ENCODE peak calls at places on chromosomes 11 and 22, in six cellular contexts. One of them, this sample, is unnamed.

GRCh38 chr22:49727881-49728563 is 99.7 kb downstream of the BRD1 start:
- DNase-seq in IMR-90: no peak
- DNase-seq in H9: no peak
- DNase-seq in mesenchymal stem cell: no peak
- DNase-seq in H1: no peak
- DNase-seq in neuronal stem cell: no peak
- DNase-seq in this sample: no peak

GRCh38 chr22:46169628-46170027 is 19.3 kb downstream of the PPARA start:
- DNase-seq in neuronal stem cell: no peak
- DNase-seq in mesenchymal stem cell: no peak
- DNase-seq in H9: no peak
- DNase-seq in IMR-90: no peak
- DNase-seq in H1: no peak
- DNase-seq in this sample: no peak

GRCh38 chr11:2209900-2210321 is 38.3 kb upstream of the TH start:
- DNase-seq in neuronal stem cell: no peak
- DNase-seq in H1: peak
- DNase-seq in H9: no peak
- DNase-seq in mesenchymal stem cell: no peak
- DNase-seq in IMR-90: no peak
- DNase-seq in this sample: no peak

GRCh38 chr11:65491163-65491465 is 7.7 kb upstream of the MALAT1 start:
- DNase-seq in IMR-90: no peak
- DNase-seq in H9: no peak
- DNase-seq in neuronal stem cell: no peak
- DNase-seq in H1: no peak
- DNase-seq in mesenchymal stem cell: peak
- DNase-seq in this sample: no peak

GRCh38 chr11:10930224-10930960 is 72.5 kb upstream of the ZBED5 start:
- DNase-seq in H9: no peak
- DNase-seq in neuronal stem cell: no peak
- DNase-seq in mesenchymal stem cell: peak
- DNase-seq in IMR-90: peak
- DNase-seq in H1: no peak
- DNase-seq in this sample: peak

GRCh38 chr11:95695181-95695580 is 94.4 kb downstream of the FAM76B start:
- DNase-seq in neuronal stem cell: no peak
- DNase-seq in H9: no peak
- DNase-seq in IMR-90: no peak
- DNase-seq in mesenchymal stem cell: no peak
- DNase-seq in H1: no peak
- DNase-seq in this sample: no peak

GRCh38 chr11:119481021-119481666 is 58.2 kb upstream of the THY1 start:
- DNase-seq in mesenchymal stem cell: peak
- DNase-seq in H9: peak
- DNase-seq in H1: peak
- DNase-seq in neuronal stem cell: peak
- DNase-seq in IMR-90: peak
- DNase-seq in this sample: peak

GRCh38 chr11:100821198-100821597 is 134.1 kb downstream of the ARHGAP42 start:
- DNase-seq in H9: no peak
- DNase-seq in neuronal stem cell: peak
- DNase-seq in IMR-90: no peak
- DNase-seq in mesenchymal stem cell: no peak
- DNase-seq in H1: no peak
- DNase-seq in this sample: peak

GRCh38 chr11:99260696-99261095 is 239.9 kb downstream of the CNTN5 start:
- DNase-seq in H1: no peak
- DNase-seq in IMR-90: peak
- DNase-seq in H9: no peak
- DNase-seq in neuronal stem cell: no peak
- DNase-seq in mesenchymal stem cell: peak
- DNase-seq in this sample: peak

GRCh38 chr11:29029452-29029851 is 921.3 kb downstream of the METTL15 start:
- DNase-seq in IMR-90: no peak
- DNase-seq in H1: no peak
- DNase-seq in H9: no peak
- DNase-seq in mesenchymal stem cell: no peak
- DNase-seq in neuronal stem cell: no peak
- DNase-seq in this sample: no peak
- H2BK15ac ChIP-seq in IMR-90: no peak
- H2BK15ac ChIP-seq in H1: no peak
- H2BK15ac ChIP-seq in H9: no peak
- H2BK15ac ChIP-seq in mesenchymal stem cell: no peak
- H2BK15ac ChIP-seq in neuronal stem cell: no peak
- H2BK15ac ChIP-seq in this sample: no peak

GRCh38 chr11:64441127-64441526 is 82.2 kb downstream of the RPS6KA4 start:
- DNase-seq in H9: no peak
- DNase-seq in H1: no peak
- DNase-seq in IMR-90: no peak
- DNase-seq in neuronal stem cell: no peak
- DNase-seq in mesenchymal stem cell: no peak
- DNase-seq in this sample: no peak
- H2BK15ac ChIP-seq in H9: no peak
- H2BK15ac ChIP-seq in H1: no peak
- H2BK15ac ChIP-seq in IMR-90: no peak
- H2BK15ac ChIP-seq in neuronal stem cell: no peak
- H2BK15ac ChIP-seq in mesenchymal stem cell: no peak
- H2BK15ac ChIP-seq in this sample: no peak

DNA sequence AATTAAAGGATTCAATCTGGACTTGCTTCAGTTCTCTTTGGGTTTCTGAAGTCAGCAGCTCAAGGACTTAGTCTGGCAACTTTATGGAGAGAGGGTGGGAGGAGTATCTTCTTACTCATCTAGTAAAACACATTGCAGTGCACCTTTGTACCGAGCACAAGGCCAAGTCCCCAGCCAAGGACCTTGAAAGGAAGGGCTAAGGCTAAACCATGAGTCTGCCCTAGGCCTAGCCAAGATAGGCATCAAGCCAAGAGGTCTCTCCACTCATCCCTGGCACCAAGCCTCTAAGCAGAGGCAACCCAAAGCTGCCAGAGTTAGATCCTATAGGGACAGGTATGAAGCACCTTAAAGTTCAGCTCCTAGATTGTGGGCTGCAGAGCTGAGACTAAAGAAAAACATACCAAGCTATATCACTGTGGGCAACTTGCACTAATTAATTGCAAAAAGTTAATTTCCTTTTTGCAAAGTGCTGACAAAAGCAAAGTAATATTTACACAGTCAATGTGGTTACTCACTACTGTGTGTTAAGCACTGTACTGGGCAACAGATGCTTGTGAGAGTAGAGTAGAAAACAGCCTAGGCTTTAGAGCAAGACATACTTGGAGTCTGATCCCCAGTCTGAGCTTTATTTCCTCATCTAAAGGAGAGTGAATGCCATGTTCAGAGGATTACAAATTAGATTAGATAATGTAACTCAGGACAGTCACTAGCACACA is 7.3 kb downstream of the COA4 start:
- DNase-seq in H1: no peak
- DNase-seq in H9: no peak
- DNase-seq in neuronal stem cell: no peak
- DNase-seq in mesenchymal stem cell: no peak
- DNase-seq in IMR-90: peak
- DNase-seq in this sample: no peak
- H2BK15ac ChIP-seq in H1: no peak
- H2BK15ac ChIP-seq in H9: no peak
- H2BK15ac ChIP-seq in neuronal stem cell: no peak
- H2BK15ac ChIP-seq in mesenchymal stem cell: no peak
- H2BK15ac ChIP-seq in IMR-90: no peak
- H2BK15ac ChIP-seq in this sample: no peak

GRCh38 chr22:38222797-38223119 is 21.0 kb downstream of the MAFF start:
- DNase-seq in H9: no peak
- DNase-seq in mesenchymal stem cell: no peak
- DNase-seq in neuronal stem cell: no peak
- DNase-seq in IMR-90: no peak
- DNase-seq in H1: no peak
- DNase-seq in this sample: no peak

GRCh38 chr22:38220163-38220562 is 18.4 kb downstream of the MAFF start:
- DNase-seq in H1: no peak
- DNase-seq in neuronal stem cell: no peak
- DNase-seq in mesenchymal stem cell: no peak
- DNase-seq in IMR-90: no peak
- DNase-seq in H9: no peak
- DNase-seq in this sample: no peak

GRCh38 chr22:38220653-38221386 is 19.0 kb downstream of the MAFF start:
- DNase-seq in H1: no peak
- DNase-seq in IMR-90: no peak
- DNase-seq in neuronal stem cell: no peak
- DNase-seq in mesenchymal stem cell: no peak
- DNase-seq in H9: no peak
- DNase-seq in this sample: no peak

GRCh38 chr22:38221908-38222796 is 20.4 kb downstream of the MAFF start:
- DNase-seq in mesenchymal stem cell: no peak
- DNase-seq in IMR-90: no peak
- DNase-seq in H9: peak
- DNase-seq in neuronal stem cell: no peak
- DNase-seq in H1: peak
- DNase-seq in this sample: no peak

DNA sequence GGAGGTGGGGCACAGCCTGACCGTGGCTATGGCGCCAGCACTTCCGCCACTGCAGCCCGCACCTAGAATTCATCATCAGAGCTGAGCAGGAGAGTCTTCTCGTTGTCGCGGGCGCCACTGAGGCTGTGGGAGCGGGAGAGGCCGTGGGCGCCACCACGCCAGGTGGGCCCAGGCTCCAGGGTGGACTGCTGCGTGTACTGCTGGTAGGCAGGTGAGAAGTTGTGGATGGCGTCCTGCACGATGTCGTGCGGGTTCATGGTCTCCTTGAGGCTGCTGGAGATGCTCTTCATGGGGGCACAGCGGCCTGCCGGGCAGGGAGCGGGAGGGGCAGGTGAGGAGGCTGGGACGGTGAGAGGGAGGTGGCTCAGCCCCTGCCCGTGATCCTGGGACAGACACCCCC is 19.6 kb downstream of the MAFF start:
- DNase-seq in mesenchymal stem cell: no peak
- DNase-seq in H9: no peak
- DNase-seq in H1: no peak
- DNase-seq in neuronal stem cell: no peak
- DNase-seq in IMR-90: no peak
- DNase-seq in this sample: no peak
- H2BK15ac ChIP-seq in mesenchymal stem cell: no peak
- H2BK15ac ChIP-seq in H9: no peak
- H2BK15ac ChIP-seq in H1: no peak
- H2BK15ac ChIP-seq in neuronal stem cell: no peak
- H2BK15ac ChIP-seq in IMR-90: no peak
- H2BK15ac ChIP-seq in this sample: no peak

GRCh38 chr11:108628812-108629211 is 35.2 kb upstream of the EXPH5 start:
- DNase-seq in neuronal stem cell: no peak
- DNase-seq in H1: no peak
- DNase-seq in IMR-90: no peak
- DNase-seq in H9: no peak
- DNase-seq in mesenchymal stem cell: no peak
- DNase-seq in this sample: no peak
- H2BK15ac ChIP-seq in neuronal stem cell: no peak
- H2BK15ac ChIP-seq in H1: no peak
- H2BK15ac ChIP-seq in IMR-90: no peak
- H2BK15ac ChIP-seq in H9: no peak
- H2BK15ac ChIP-seq in mesenchymal stem cell: no peak
- H2BK15ac ChIP-seq in this sample: no peak

DNA sequence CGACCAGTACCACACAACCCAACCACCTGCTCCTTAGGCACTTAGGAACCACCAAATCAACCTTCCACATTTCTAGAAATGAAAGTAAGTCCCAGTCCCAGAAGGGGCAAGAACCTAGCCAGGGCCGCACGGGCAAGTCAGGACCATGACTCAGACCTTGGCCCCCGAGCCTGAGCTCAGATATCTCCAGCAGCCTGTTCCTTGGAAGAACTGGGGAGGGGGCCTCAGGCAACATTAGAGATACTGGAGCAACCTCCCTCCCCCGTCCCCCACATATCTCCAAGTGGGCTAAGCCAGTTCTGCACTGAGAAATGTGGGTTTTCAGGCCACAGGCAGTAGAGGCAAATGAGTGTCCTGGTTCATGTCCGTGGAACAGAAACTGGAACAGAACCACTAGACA is 7.7 kb downstream of the ARAP1 start:
- DNase-seq in H9: no peak
- DNase-seq in IMR-90: no peak
- DNase-seq in mesenchymal stem cell: no peak
- DNase-seq in H1: no peak
- DNase-seq in neuronal stem cell: no peak
- DNase-seq in this sample: no peak
- H2BK15ac ChIP-seq in H9: no peak
- H2BK15ac ChIP-seq in IMR-90: no peak
- H2BK15ac ChIP-seq in mesenchymal stem cell: no peak
- H2BK15ac ChIP-seq in H1: no peak
- H2BK15ac ChIP-seq in neuronal stem cell: no peak
- H2BK15ac ChIP-seq in this sample: no peak